ENCODE peak calls at places on chromosome 20, in seven cellular contexts. O is HFFc6; P is SJSA1; T is activated CD4-positive, alpha-beta T cell treated with anti-CD3 and anti-CD28 coated beads, Interleukin-2, amount 50 U/mL, for 48 hours; G is tibial artery; I is astrocyte of the hippocampus; C is Caki2. D is an unnamed sample.

GRCh38 chr20:47493175-47493953 is 8.3 kb upstream of the NCOA3 start:
- DNase-seq in O (peak), P (no peak), T (peak), G (peak), I (peak), C (peak), D (no peak)

GRCh38 chr20:57435498-57436222 is 44.5 kb downstream of the RBM38 start:
- DNase-seq in O (no peak), P (peak), T (no peak), G (peak), I (peak), C (peak), D (no peak)

GRCh38 chr20:18361678-18362077 is 73.4 kb downstream of the ZNF133 start:
- DNase-seq in O (no peak), P (no peak), T (no peak), G (no peak), I (no peak), C (no peak), D (no peak)

GRCh38 chr20:62818592-62819493 is 2.0 kb downstream of the COL9A3 start:
- DNase-seq in O (no peak), P (no peak), T (no peak), G (no peak), I (peak), C (peak), D (no peak)

GRCh38 chr20:31842471-31843157 is 2.8 kb downstream of the FOXS1 start:
- DNase-seq in O (peak), P (peak), T (no peak), G (no peak), I (peak), C (no peak), D (no peak)

GRCh38 chr20:44411020-44411756 is 55.7 kb downstream of the HNF4A start:
- DNase-seq in O (no peak), P (no peak), T (no peak), G (no peak), I (no peak), C (no peak), D (no peak)

GRCh38 chr20:34536798-34537394 is 20.7 kb downstream of the DYNLRB1 start:
- DNase-seq in O (no peak), P (no peak), T (peak), G (peak), I (no peak), C (no peak), D (no peak)

GRCh38 chr20:38473353-38473795 is 731 bp downstream of the RALGAPB start:
- DNase-seq in O (peak), P (peak), T (no peak), G (no peak), I (peak), C (peak), D (no peak)

GRCh38 chr20:48743807-48744206 is 84.0 kb downstream of the PREX1 start:
- DNase-seq in O (no peak), P (no peak), T (no peak), G (no peak), I (no peak), C (no peak), D (no peak)

GRCh38 chr20:54070187-54070987 is at the start of gene BCAS1:
- DNase-seq in O (no peak), P (no peak), T (no peak), G (no peak), I (no peak), C (no peak), D (no peak)

GRCh38 chr20:18401305-18401704 is 65.5 kb downstream of the DZANK1 start:
- DNase-seq in O (no peak), P (no peak), T (no peak), G (no peak), I (no peak), C (no peak), D (no peak)

GRCh38 chr20:48659888-48660287 is 167.9 kb downstream of the PREX1 start:
- DNase-seq in O (no peak), P (no peak), T (no peak), G (peak), I (no peak), C (no peak), D (no peak)

GRCh38 chr20:16020971-16021370 is 552.3 kb downstream of the KIF16B start:
- DNase-seq in O (no peak), P (peak), T (no peak), G (no peak), I (peak), C (peak), D (no peak)

GRCh38 chr20:33914871-33915270 is 78.8 kb upstream of the RALY start:
- DNase-seq in O (peak), P (no peak), T (peak), G (no peak), I (peak), C (no peak), D (no peak)

GRCh38 chr20:18316166-18316565 is 27.8 kb downstream of the ZNF133 start:
- DNase-seq in O (no peak), P (no peak), T (no peak), G (no peak), I (no peak), C (no peak), D (no peak)

GRCh38 chr20:31833130-31833930 is 12.1 kb downstream of the FOXS1 start:
- DNase-seq in O (no peak), P (peak), T (peak), G (peak), I (peak), C (peak), D (peak)

GRCh38 chr20:210809-211502 is 16.1 kb upstream of the DEFB129 start:
- DNase-seq in O (no peak), P (no peak), T (no peak), G (no peak), I (no peak), C (no peak), D (no peak)

GRCh38 chr20:45056473-45057148 is 44.3 kb downstream of the KCNS1 start:
- DNase-seq in O (no peak), P (no peak), T (no peak), G (no peak), I (no peak), C (no peak), D (no peak)

GRCh38 chr20:58188496-58188895 is 40.0 kb downstream of the ANKRD60 start:
- DNase-seq in O (no peak), P (no peak), T (no peak), G (no peak), I (no peak), C (no peak), D (no peak)

GRCh38 chr20:23244916-23245552 is 105.6 kb upstream of the NXT1 start:
- DNase-seq in O (no peak), P (no peak), T (no peak), G (no peak), I (no peak), C (no peak), D (no peak)

GRCh38 chr20:33793011-33793931 is 17.9 kb upstream of the CHMP4B start:
- DNase-seq in O (no peak), P (no peak), T (no peak), G (no peak), I (peak), C (no peak), D (no peak)

GRCh38 chr20:1920252-1920651 is 25.0 kb downstream of the SIRPA start:
- DNase-seq in O (no peak), P (no peak), T (no peak), G (no peak), I (no peak), C (peak), D (no peak)

GRCh38 chr20:24628985-24629384 is 159.6 kb downstream of the SYNDIG1 start:
- DNase-seq in O (no peak), P (no peak), T (no peak), G (no peak), I (no peak), C (no peak), D (no peak)

GRCh38 chr20:13494019-13494418 is 144.7 kb downstream of the TASP1 start:
- DNase-seq in O (no peak), P (no peak), T (no peak), G (no peak), I (no peak), C (no peak), D (no peak)

GRCh38 chr20:17967595-17968365 is 814 bp downstream of the SNX5 start:
- DNase-seq in O (peak), P (peak), T (peak), G (peak), I (peak), C (no peak), D (no peak)

GRCh38 chr20:29873946-29874345 is 1383.5 kb upstream of the DEFB115 start:
- DNase-seq in O (peak), P (no peak), T (peak), G (peak), I (peak), C (no peak), D (no peak)

GRCh38 chr20:46285072-46285471 is 23.2 kb downstream of the CDH22 start:
- DNase-seq in O (no peak), P (no peak), T (no peak), G (no peak), I (no peak), C (no peak), D (no peak)

GRCh38 chr20:61589055-61589385 is 337.0 kb downstream of the CDH4 start:
- DNase-seq in O (peak), P (peak), T (no peak), G (no peak), I (peak), C (no peak), D (no peak)

GRCh38 chr20:35120012-35120701 is 27.0 kb downstream of the EDEM2 start:
- DNase-seq in O (peak), P (peak), T (no peak), G (peak), I (peak), C (no peak), D (no peak)

D was measured in central memory CD8-positive, alpha-beta T cell.